ENCODE peak calls at places on chromosomes 4 and X, in four cellular contexts. I is heart right ventricle, Y is endothelial cell of umbilical vein, F is neural progenitor cell. Z is an unnamed sample.

GRCh38 chrX:81261576-81261975 is 59.7 kb downstream of the SH3BGRL start:
- DNase-seq in I (no peak), Y (no peak), F (no peak), Z (no peak)

GRCh38 chrX:102765794-102766193 is 45.3 kb downstream of the GPRASP3 start:
- DNase-seq in I (no peak), Y (peak; percentile 60), F (no peak), Z (peak; percentile 27)

GRCh38 chrX:107628662-107629532 is 587 bp downstream of the PRPS1 start:
- DNase-seq in I (peak; percentile 5), Y (peak; percentile 26), F (peak; percentile 63), Z (no peak)

GRCh38 chrX:108081110-108081509 is 10.2 kb downstream of the PSMD10 start:
- DNase-seq in I (no peak), Y (no peak), F (no peak), Z (no peak)

GRCh38 chr4:31518796-31519250 is 798.7 kb downstream of the PCDH7 start:
- DNase-seq in I (no peak), Y (no peak), F (no peak), Z (no peak)

GRCh38 chr4:177008836-177009501 is 216.2 kb upstream of the VEGFC start:
- DNase-seq in I (no peak), Y (no peak), F (no peak), Z (no peak)

GRCh38 chrX:40097101-40097491 is 662 bp downstream of the BCOR start:
- DNase-seq in I (peak; percentile 20), Y (no peak), F (no peak), Z (no peak)

GRCh38 chr4:139184129-139184528 is 7.1 kb upstream of the ELF2 start:
- DNase-seq in I (no peak), Y (peak; percentile 39), F (no peak), Z (no peak)

GRCh38 chr4:167509551-167509950 is 275.3 kb upstream of the SPOCK3 start:
- DNase-seq in I (no peak), Y (no peak), F (no peak), Z (no peak)

GRCh38 chr4:184331155-184331995 is 113.7 kb upstream of the ENPP6 start:
- DNase-seq in I (no peak), Y (no peak), F (no peak), Z (no peak)

DNA sequence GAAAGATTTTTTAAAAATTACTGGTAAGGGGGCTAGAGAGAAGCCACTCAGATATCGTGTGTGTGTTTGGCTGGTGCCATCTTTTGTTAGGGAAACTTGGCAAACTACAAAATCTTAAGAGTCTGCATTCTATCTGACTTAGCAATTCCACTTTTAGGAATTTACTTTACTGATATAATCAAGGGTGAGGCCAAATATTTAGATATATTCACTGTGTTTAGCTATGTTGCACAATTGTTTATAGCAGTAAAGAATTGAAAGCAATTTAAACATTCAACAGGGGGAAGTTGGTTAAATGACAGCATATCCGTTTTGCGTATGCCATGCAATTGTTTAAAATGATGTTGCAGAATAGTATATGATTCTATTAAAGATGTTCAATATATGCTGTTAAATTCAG is 6.4 kb upstream of the HERC3 start:
- DNase-seq in I (no peak), Y (no peak), F (no peak), Z (no peak)
- TF ChIP-seq CTCF in I (no peak), Y (no peak), F (no peak), Z (no peak)

GRCh38 chr4:150591284-150591874 is 9.4 kb downstream of the MAB21L2 start:
- DNase-seq in I (no peak), Y (no peak), F (peak; percentile 80), Z (no peak)
- H3K4me3 ChIP-seq in I (no peak overlapping the region), Y (no peak overlapping the region), F (no peak overlapping the region), Z (no peak overlapping the region)

GRCh38 chr4:185384061-185384460 is 11.7 kb downstream of the LRP2BP start:
- DNase-seq in I (no peak), Y (no peak), F (no peak), Z (no peak)
- TF ChIP-seq CTCF in I (no peak), Y (no peak), F (no peak), Z (no peak)

GRCh38 chrX:1661922-1662221 is 47.0 kb downstream of the ASMT start:
- DNase-seq in I (no peak), Y (no peak), F (no peak), Z (no peak)
- H3K4me3 ChIP-seq in I (no peak overlapping the region), Y (no peak overlapping the region), F (no peak overlapping the region), Z (no peak overlapping the region)

DNA sequence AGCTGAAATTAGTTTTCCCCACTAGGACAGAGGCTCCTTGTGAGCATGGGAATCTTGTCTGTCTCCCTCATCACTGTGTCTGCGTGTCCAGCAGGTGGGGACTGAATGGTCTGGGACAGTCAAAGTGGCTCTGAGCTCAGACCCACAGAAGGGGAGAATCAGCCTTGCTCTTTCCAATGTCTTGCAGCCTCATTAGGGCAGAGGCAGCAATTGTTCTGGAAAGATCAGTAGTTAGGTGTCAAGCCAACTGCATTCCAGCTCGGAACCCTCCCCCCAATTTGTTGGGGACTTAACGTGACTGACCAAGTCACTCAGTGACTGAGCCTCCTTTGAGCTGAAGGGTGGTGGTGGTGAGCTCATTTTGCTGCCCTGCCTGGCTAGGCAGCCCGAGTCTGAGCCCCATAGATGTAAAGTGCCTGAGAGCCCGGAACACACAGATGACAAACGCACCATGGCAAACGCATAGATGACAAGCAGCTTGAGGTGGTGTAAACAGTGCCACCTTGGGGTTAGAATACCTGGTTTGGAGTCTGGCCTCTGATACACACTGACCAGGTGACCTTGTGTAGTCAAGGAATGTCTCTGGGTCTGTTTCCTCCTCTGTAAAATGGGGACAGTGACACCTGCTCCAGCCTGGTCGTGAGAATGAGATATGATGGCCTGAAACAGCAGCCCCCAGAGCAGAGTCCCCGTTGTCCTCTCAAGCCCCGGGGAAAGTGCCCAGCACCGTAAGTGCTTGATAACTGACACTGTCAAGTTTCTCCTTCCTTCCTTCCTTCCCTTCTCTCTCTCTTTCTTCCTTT is 2.7 kb upstream of the SORCS2 start:
- DNase-seq in I (no peak), Y (no peak), F (peak; percentile 22), Z (no peak)
- TF ChIP-seq CTCF in I (no peak), Y (no peak), F (peak; percentile 8), Z (no peak)